ENCODE peak calls at places on chromosomes 2 and 18, in six cellular contexts. U, P, W, O, G and D are unnamed samples.

GRCh38 chr2:50975546-50975945 is 56.4 kb downstream of the NRXN1 start:
- DNase-seq in W (no peak), U (no peak), G (no peak), P (no peak), O (no peak), D (no peak)

GRCh38 chr2:240291940-240292574 is 143.4 kb upstream of the GPC1 start:
- DNase-seq in W (no peak), O (no peak), G (no peak), U (no peak), P (no peak), D (no peak)

GRCh38 chr2:41116106-41116797 is 664.4 kb upstream of the SLC8A1 start:
- DNase-seq in G (no peak), P (no peak), O (no peak), W (no peak), U (no peak), D (no peak)

GRCh38 chr2:144511222-144511855 is 8.6 kb downstream of the ZEB2 start:
- DNase-seq in O (no peak), G (no peak), P (no peak), U (no peak), W (no peak), D (no peak)

GRCh38 chr2:25372405-25373268 is 30.9 kb upstream of the DNMT3A start:
- DNase-seq in W (no peak), G (no peak), O (no peak), P (no peak), U (no peak), D (no peak)

GRCh38 chr2:112623913-112624777 is 21.6 kb upstream of the SLC20A1 start:
- DNase-seq in O (no peak), U (no peak), P (peak), G (no peak), W (no peak), D (peak)

GRCh38 chr2:71592181-71592711 is 138.9 kb downstream of the DYSF start:
- DNase-seq in O (no peak), P (no peak), G (no peak), W (no peak), U (no peak), D (no peak)

GRCh38 chr2:58866040-58866439 is 624.9 kb upstream of the FANCL start:
- DNase-seq in W (no peak), P (no peak), O (peak), U (peak), G (no peak), D (no peak)

GRCh38 chr2:220277445-220277960 is 650.1 kb downstream of the SLC4A3 start:
- DNase-seq in W (no peak), P (no peak), O (no peak), G (no peak), U (no peak), D (no peak)

GRCh38 chr2:71063216-71063615 is 5.2 kb upstream of the NAGK start:
- DNase-seq in U (no peak), O (no peak), W (no peak), P (no peak), G (no peak), D (no peak)

GRCh38 chr2:28608061-28608828 is 112.4 kb downstream of the PLB1 start:
- DNase-seq in G (no peak), U (no peak), O (no peak), W (no peak), P (no peak), D (no peak)

GRCh38 chr2:159939946-159940345 is 122.5 kb downstream of the PLA2R1 start:
- DNase-seq in U (peak), W (peak), G (no peak), P (no peak), O (no peak), D (no peak)

GRCh38 chr2:171688129-171688465 is 828 bp downstream of the DYNC1I2 start:
- DNase-seq in G (no peak), P (no peak), W (no peak), O (no peak), U (no peak), D (no peak)

GRCh38 chr2:105235388-105236059 is 6.0 kb upstream of the GPR45 start:
- DNase-seq in U (no peak), O (peak), G (no peak), P (peak), W (peak), D (no peak)

GRCh38 chr18:62897153-62897552 is 181.8 kb downstream of the PHLPP1 start:
- DNase-seq in W (no peak), P (no peak), G (no peak), U (no peak), O (no peak), D (no peak)

GRCh38 chr18:23433360-23433759 is 19.7 kb upstream of the RIOK3 start:
- DNase-seq in G (no peak), P (peak), U (no peak), O (no peak), W (no peak), D (no peak)

GRCh38 chr2:224518806-224519580 is 66.2 kb downstream of the CUL3 start:
- DNase-seq in U (no peak), P (no peak), O (no peak), W (no peak), G (no peak), D (no peak)

GRCh38 chr2:160076935-160077334 is 14.5 kb upstream of the PLA2R1 start:
- DNase-seq in U (no peak), W (no peak), O (no peak), P (no peak), G (no peak), D (no peak)

GRCh38 chr18:26941608-26942007 is 76.1 kb upstream of the AQP4 start:
- DNase-seq in U (no peak), O (no peak), G (no peak), W (no peak), P (no peak), D (no peak)

GRCh38 chr2:100483892-100484291 is 13.6 kb downstream of the NMS start:
- DNase-seq in G (no peak), U (no peak), W (no peak), P (no peak), O (no peak), D (no peak)

GRCh38 chr18:48364146-48364545 is 45.0 kb downstream of the ZBTB7C start:
- DNase-seq in W (no peak), U (no peak), O (no peak), G (no peak), P (no peak), D (no peak)

GRCh38 chr2:120885311-120885710 is 149.6 kb downstream of the GLI2 start:
- DNase-seq in O (no peak), U (no peak), P (peak), G (no peak), W (no peak), D (no peak)

DNA sequence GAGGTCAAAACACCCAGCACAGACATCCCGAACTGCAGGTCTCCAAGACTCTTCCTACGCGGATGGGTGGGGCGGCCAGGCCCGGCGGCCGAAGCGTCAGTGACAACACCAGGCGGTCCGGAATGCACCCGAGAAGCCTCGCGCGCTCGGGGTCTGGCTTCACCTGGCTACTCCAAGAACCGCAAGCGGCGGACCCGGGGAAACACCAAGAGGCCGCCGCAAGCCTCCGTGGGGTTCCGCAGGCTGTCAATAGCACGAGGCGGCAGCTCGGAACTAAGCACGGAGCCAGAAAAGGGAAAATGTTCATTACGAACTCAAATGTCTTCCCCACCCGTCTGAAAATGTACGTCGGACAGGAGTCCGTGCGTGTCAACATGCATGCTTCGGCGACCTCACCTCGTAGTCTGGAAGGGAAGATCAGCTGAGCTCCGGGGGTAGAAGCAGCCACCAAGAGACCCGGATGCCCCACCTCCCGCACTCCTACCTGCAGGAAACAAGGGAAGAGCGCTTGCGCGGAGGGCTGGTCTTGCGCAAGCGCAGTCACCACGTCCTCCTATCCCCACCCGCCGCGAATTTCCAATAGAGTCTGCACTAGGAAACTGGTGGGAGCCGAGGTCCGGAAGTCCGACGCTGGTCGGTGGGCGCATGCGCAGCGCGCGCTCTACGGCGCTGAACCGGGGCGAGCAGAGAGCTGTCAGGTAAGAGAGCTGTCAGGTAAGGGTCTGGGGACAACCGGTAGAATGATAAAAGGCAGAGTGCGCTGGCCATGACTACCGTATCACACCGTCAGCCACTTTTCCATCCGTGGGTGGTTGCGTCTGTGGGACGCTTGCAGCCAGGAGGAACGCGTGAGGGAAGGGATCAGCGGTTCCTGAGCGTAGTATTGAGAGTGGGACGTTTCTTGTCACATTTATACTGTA is at the start of the genes GPATCH11 and HEATR5B:
- DNase-seq in P (peak), W (peak), U (peak), G (peak), O (peak), D (peak)
- TF ChIP-seq POLR2AphosphoS5 in P (peak), W (peak), U (peak), G (peak), O (peak), D (peak)

GRCh38 chr2:241315183-241315878 is at the start of gene HDLBP:
- DNase-seq in P (peak), U (peak), O (peak), W (peak), G (peak), D (peak)
- TF ChIP-seq TAF1 in P (peak), U (peak), O (peak), W (peak), G (peak), D (peak)

GRCh38 chr2:85889648-85890281 is 975 bp upstream of the ST3GAL5 start:
- DNase-seq in P (no peak), U (no peak), O (no peak), W (no peak), G (no peak), D (no peak)

GRCh38 chr2:85887566-85888019 is 1.2 kb downstream of the ST3GAL5 start:
- DNase-seq in U (no peak), P (no peak), O (no peak), G (peak), W (no peak), D (no peak)

GRCh38 chr2:85888020-85888744 is 608 bp downstream of the ST3GAL5 start:
- DNase-seq in O (no peak), G (peak), P (no peak), W (no peak), U (no peak), D (no peak)

GRCh38 chr2:85890522-85891176 is 1.9 kb upstream of the ST3GAL5 start:
- DNase-seq in W (no peak), G (no peak), U (no peak), P (peak), O (no peak), D (no peak)

GRCh38 chr2:85888745-85889647 is at the start of gene ST3GAL5:
- DNase-seq in O (peak), G (peak), P (peak), U (peak), W (peak), D (peak)
- TF ChIP-seq POLR2A in O (no peak), G (no peak), P (peak), U (peak), W (no peak), D (no peak)

GRCh38 chr18:2914185-2914584 is 67.4 kb downstream of the EMILIN2 start:
- DNase-seq in U (no peak), W (no peak), O (no peak), G (no peak), P (no peak), D (no peak)

GRCh38 chr18:2914844-2915243 is 68.0 kb downstream of the EMILIN2 start:
- DNase-seq in U (no peak), G (no peak), O (no peak), W (no peak), P (no peak), D (no peak)

GRCh38 chr18:2911533-2911932 is 64.7 kb downstream of the EMILIN2 start:
- DNase-seq in W (no peak), U (no peak), P (no peak), G (no peak), O (no peak), D (no peak)

GRCh38 chr18:2912357-2913299 is 65.8 kb downstream of the EMILIN2 start:
- DNase-seq in U (no peak), O (no peak), P (no peak), W (no peak), G (no peak), D (no peak)

DNA sequence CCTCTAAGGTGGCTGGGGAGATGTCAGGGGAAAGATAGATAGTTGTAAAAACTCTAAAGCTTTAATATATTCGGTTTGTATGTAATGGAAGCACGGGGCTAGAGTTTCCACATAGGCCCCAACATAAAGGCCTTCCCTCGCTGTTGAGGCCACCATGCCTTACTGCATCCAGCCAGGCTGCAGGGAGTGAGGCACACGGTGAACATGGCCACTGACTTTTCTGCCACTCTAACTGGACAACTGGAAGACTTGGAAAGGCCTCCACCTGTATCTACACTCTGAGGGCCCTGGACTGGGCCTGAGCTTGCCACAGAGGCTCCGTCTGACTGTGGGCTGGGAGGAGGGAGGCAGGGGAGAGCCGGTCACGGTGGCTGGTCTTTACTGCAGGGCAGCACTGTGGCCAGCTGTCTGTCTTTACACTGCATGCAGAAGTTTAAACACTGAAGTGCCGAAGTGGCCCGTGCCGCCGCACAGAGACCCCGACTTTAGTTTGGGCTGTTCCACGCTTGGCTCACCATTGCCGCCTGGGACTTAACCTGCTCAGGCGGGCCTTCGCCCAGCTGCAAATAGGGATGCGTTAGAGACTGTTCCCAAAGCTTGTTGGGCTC is 66.7 kb downstream of the EMILIN2 start:
- DNase-seq in P (no peak), W (no peak), G (no peak), U (no peak), O (no peak), D (no peak)
- TF ChIP-seq POLR2AphosphoS5 in P (no peak), W (no peak), G (no peak), U (no peak), O (no peak), D (no peak)

GRCh38 chr18:5416112-5416511 is 120.6 kb upstream of the ZBTB14 start:
- DNase-seq in O (no peak), P (no peak), G (no peak), U (no peak), W (no peak), D (no peak)

GRCh38 chr18:5419601-5420000 is 124.1 kb upstream of the ZBTB14 start:
- DNase-seq in U (no peak), W (no peak), P (no peak), G (no peak), O (no peak), D (no peak)

GRCh38 chr18:5420909-5421308 is 122.9 kb downstream of the EPB41L3 start:
- DNase-seq in W (no peak), P (no peak), G (no peak), O (no peak), U (no peak), D (no peak)

GRCh38 chr18:5417342-5417741 is 121.8 kb upstream of the ZBTB14 start:
- DNase-seq in G (no peak), W (no peak), P (no peak), O (no peak), U (no peak), D (no peak)

GRCh38 chr18:5418985-5419495 is 123.5 kb upstream of the ZBTB14 start:
- DNase-seq in O (no peak), P (no peak), W (no peak), G (no peak), U (no peak), D (no peak)
- TF ChIP-seq TAF1 in O (no peak), P (no peak), W (no peak), G (no peak), U (no peak), D (no peak)

DNA sequence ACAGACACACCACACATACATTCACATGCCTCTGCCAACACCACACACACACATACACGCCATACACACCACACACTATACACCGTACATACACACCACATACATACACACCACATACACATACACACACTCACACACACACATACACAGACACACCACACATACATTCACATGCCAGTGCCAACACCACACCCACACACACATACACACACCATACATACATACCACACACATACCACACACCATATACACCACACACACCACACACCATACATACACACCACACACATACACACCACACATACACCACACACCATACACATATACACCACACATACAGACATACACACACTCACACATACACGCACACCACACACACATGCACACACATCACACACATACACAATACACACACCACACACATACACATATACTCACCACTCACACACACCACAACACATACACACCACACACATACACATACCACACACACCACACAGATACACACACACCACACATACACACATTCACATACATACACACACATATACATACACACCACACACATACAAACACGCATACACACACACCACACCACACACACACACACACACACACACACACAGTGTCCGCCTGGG is 37.2 kb downstream of the MCFD2 start:
- DNase-seq in W (no peak), P (no peak), O (no peak), U (no peak), G (no peak), D (no peak)
- TF ChIP-seq POLR2A in W (no peak), P (no peak), O (no peak), U (no peak), G (no peak), D (no peak)

GRCh38 chr2:18976112-18976961 is 382.1 kb downstream of the OSR1 start:
- DNase-seq in P (no peak), G (no peak), U (no peak), W (no peak), O (no peak), D (no peak)
- TF ChIP-seq POLR2AphosphoS5 in P (no peak), G (no peak), U (no peak), W (no peak), O (no peak), D (no peak)

GRCh38 chr18:13460946-13461345 is 242.4 kb downstream of the LDLRAD4 start:
- DNase-seq in G (no peak), O (no peak), W (no peak), U (no peak), P (no peak), D (no peak)
- TF ChIP-seq TAF1 in G (no peak), O (no peak), W (no peak), U (no peak), P (no peak), D (no peak)